ENCODE peak calls at places on chromosomes 5 and 9, in five cellular contexts. B, H, W, R and U are unnamed samples.

GRCh38 chr5:106415541-106415940 is 1255.2 kb downstream of the EFNA5 start:
- DNase-seq in H (no peak), B (no peak), R (no peak), W (no peak), U (no peak)

GRCh38 chr5:157549954-157550549 is 25.5 kb downstream of the ADAM19 start:
- DNase-seq in H (no peak), R (no peak), W (no peak), B (no peak), U (no peak)

GRCh38 chr5:146719179-146719578 is 159.4 kb downstream of the PPP2R2B start:
- DNase-seq in R (no peak), H (no peak), B (no peak), W (no peak), U (no peak)

GRCh38 chr5:21681906-21682305 is 1171.2 kb downstream of the CDH12 start:
- DNase-seq in R (no peak), B (no peak), H (no peak), W (no peak), U (no peak)

GRCh38 chr5:175288048-175288621 is 155.8 kb downstream of the DRD1 start:
- DNase-seq in W (peak), B (no peak), H (no peak), R (no peak), U (no peak)

GRCh38 chr5:137263319-137263718 is 235.8 kb downstream of the SPOCK1 start:
- DNase-seq in W (no peak), B (no peak), H (no peak), R (no peak), U (no peak)

GRCh38 chr5:62829241-62829986 is 250.8 kb downstream of the LRRC70 start:
- DNase-seq in H (no peak), B (no peak), R (no peak), W (no peak), U (no peak)

GRCh38 chr5:141811287-141812155 is 66.7 kb downstream of the PCDH1 start:
- DNase-seq in H (peak), B (no peak), W (peak), R (peak), U (peak)

GRCh38 chr9:135334953-135335460 is 144.6 kb upstream of the PPP1R26 start:
- DNase-seq in H (peak), R (no peak), B (no peak), W (no peak), U (no peak)

GRCh38 chr5:59999056-59999455 is 105.5 kb upstream of the PDE4D start:
- DNase-seq in B (no peak), W (no peak), H (no peak), R (no peak), U (no peak)

GRCh38 chr9:115018547-115019435 is 88.4 kb upstream of the TNFSF8 start:
- DNase-seq in R (no peak), B (peak), W (no peak), H (no peak), U (no peak)

GRCh38 chr9:118283488-118283887 is 579.3 kb downstream of the TLR4 start:
- DNase-seq in H (no peak), R (no peak), W (no peak), B (no peak), U (no peak)

GRCh38 chr5:72427488-72428437 is 79.4 kb downstream of the ZNF366 start:
- DNase-seq in B (no peak), H (peak), W (no peak), R (no peak), U (no peak)

GRCh38 chr5:181231444-181231843 is 8.4 kb downstream of the TRIM41 start:
- DNase-seq in B (no peak), R (no peak), H (no peak), W (no peak), U (no peak)

GRCh38 chr9:93461810-93462209 is 8.4 kb upstream of the FAM120AOS start:
- DNase-seq in H (no peak), B (no peak), R (no peak), W (no peak), U (no peak)